ENCODE peak calls at places on chromosomes 1 and 21, in five cellular contexts. One of them, this sample, is unnamed.

GRCh38 chr1:116284819-116285390 is 88.1 kb upstream of the ATP1A1 start:
- DNase-seq in AG10803: no peak
- DNase-seq in CD8-positive, alpha-beta memory T cell: no peak
- DNase-seq in brain microvascular endothelial cell: no peak
- DNase-seq in astrocyte of the spinal cord: no peak
- DNase-seq in this sample: no peak

GRCh38 chr1:42824481-42825057 is 7.4 kb upstream of the SVBP start:
- DNase-seq in AG10803: no peak
- DNase-seq in CD8-positive, alpha-beta memory T cell: no peak
- DNase-seq in brain microvascular endothelial cell: no peak
- DNase-seq in astrocyte of the spinal cord: no peak
- DNase-seq in this sample: no peak

GRCh38 chr21:35309316-35309715 is 260.2 kb upstream of the RUNX1 start:
- DNase-seq in AG10803: no peak
- DNase-seq in CD8-positive, alpha-beta memory T cell: no peak
- DNase-seq in brain microvascular endothelial cell: no peak
- DNase-seq in astrocyte of the spinal cord: peak; percentile 72
- DNase-seq in this sample: no peak

GRCh38 chr1:29579821-29580425 is 343.6 kb downstream of the PTPRU start:
- DNase-seq in AG10803: peak; percentile 81
- DNase-seq in CD8-positive, alpha-beta memory T cell: no peak
- DNase-seq in brain microvascular endothelial cell: peak; percentile 12
- DNase-seq in astrocyte of the spinal cord: peak; percentile 82
- DNase-seq in this sample: peak; percentile 65

GRCh38 chr1:100036718-100037664 is 67.2 kb downstream of the SLC35A3 start:
- DNase-seq in AG10803: peak; percentile 24
- DNase-seq in CD8-positive, alpha-beta memory T cell: no peak
- DNase-seq in brain microvascular endothelial cell: peak; percentile 56
- DNase-seq in astrocyte of the spinal cord: peak; percentile 52
- DNase-seq in this sample: peak; percentile 72

GRCh38 chr21:42059721-42060120 is 11.4 kb upstream of the UMODL1 start:
- DNase-seq in AG10803: no peak
- DNase-seq in CD8-positive, alpha-beta memory T cell: no peak
- DNase-seq in brain microvascular endothelial cell: no peak
- DNase-seq in astrocyte of the spinal cord: no peak
- DNase-seq in this sample: no peak

GRCh38 chr1:8844421-8845063 is 27.1 kb upstream of the RERE start:
- DNase-seq in AG10803: no peak
- DNase-seq in CD8-positive, alpha-beta memory T cell: no peak
- DNase-seq in brain microvascular endothelial cell: no peak
- DNase-seq in astrocyte of the spinal cord: no peak
- DNase-seq in this sample: no peak

GRCh38 chr1:65955071-65955470 is 162.4 kb downstream of the PDE4B start:
- DNase-seq in AG10803: no peak
- DNase-seq in CD8-positive, alpha-beta memory T cell: no peak
- DNase-seq in brain microvascular endothelial cell: no peak
- DNase-seq in astrocyte of the spinal cord: no peak
- DNase-seq in this sample: no peak

GRCh38 chr1:164519426-164519825 is 39.6 kb upstream of the PBX1 start:
- DNase-seq in AG10803: no peak
- DNase-seq in CD8-positive, alpha-beta memory T cell: no peak
- DNase-seq in brain microvascular endothelial cell: no peak
- DNase-seq in astrocyte of the spinal cord: no peak
- DNase-seq in this sample: no peak

GRCh38 chr1:220889848-220890287 is 10.6 kb downstream of the HLX start:
- DNase-seq in AG10803: no peak
- DNase-seq in CD8-positive, alpha-beta memory T cell: no peak
- DNase-seq in brain microvascular endothelial cell: no peak
- DNase-seq in astrocyte of the spinal cord: no peak
- DNase-seq in this sample: no peak

GRCh38 chr1:46246548-46247432 is 773 bp upstream of the RAD54L start:
- DNase-seq in AG10803: peak; percentile 36
- DNase-seq in CD8-positive, alpha-beta memory T cell: no peak
- DNase-seq in brain microvascular endothelial cell: peak; percentile 53
- DNase-seq in astrocyte of the spinal cord: no peak
- DNase-seq in this sample: peak; percentile 69

GRCh38 chr1:19872190-19872589 is 10.0 kb upstream of the OTUD3 start:
- DNase-seq in AG10803: peak; percentile 5
- DNase-seq in CD8-positive, alpha-beta memory T cell: no peak
- DNase-seq in brain microvascular endothelial cell: no peak
- DNase-seq in astrocyte of the spinal cord: no peak
- DNase-seq in this sample: no peak

GRCh38 chr1:153400244-153400643 is 9.4 kb upstream of the S100A8 start:
- DNase-seq in AG10803: no peak
- DNase-seq in CD8-positive, alpha-beta memory T cell: no peak
- DNase-seq in brain microvascular endothelial cell: no peak
- DNase-seq in astrocyte of the spinal cord: no peak
- DNase-seq in this sample: no peak

GRCh38 chr1:12614402-12615165 is 3.4 kb downstream of the DHRS3 start:
- DNase-seq in AG10803: no peak
- DNase-seq in CD8-positive, alpha-beta memory T cell: no peak
- DNase-seq in brain microvascular endothelial cell: no peak
- DNase-seq in astrocyte of the spinal cord: no peak
- DNase-seq in this sample: no peak

GRCh38 chr1:12617511-12617900 is 504 bp downstream of the DHRS3 start:
- DNase-seq in AG10803: no peak
- DNase-seq in CD8-positive, alpha-beta memory T cell: peak; percentile 64
- DNase-seq in brain microvascular endothelial cell: no peak
- DNase-seq in astrocyte of the spinal cord: no peak
- DNase-seq in this sample: no peak

GRCh38 chr1:12615166-12615915 is 2.7 kb downstream of the DHRS3 start:
- DNase-seq in AG10803: peak; percentile 45
- DNase-seq in CD8-positive, alpha-beta memory T cell: no peak
- DNase-seq in brain microvascular endothelial cell: no peak
- DNase-seq in astrocyte of the spinal cord: no peak
- DNase-seq in this sample: peak; percentile 42

GRCh38 chr1:12616709-12617373 is 1.2 kb downstream of the DHRS3 start:
- DNase-seq in AG10803: no peak
- DNase-seq in CD8-positive, alpha-beta memory T cell: peak; percentile 12
- DNase-seq in brain microvascular endothelial cell: no peak
- DNase-seq in astrocyte of the spinal cord: no peak
- DNase-seq in this sample: peak; percentile 59

GRCh38 chr1:12615916-12616708 is 1.9 kb downstream of the DHRS3 start:
- DNase-seq in AG10803: peak; percentile 65
- DNase-seq in CD8-positive, alpha-beta memory T cell: no peak
- DNase-seq in brain microvascular endothelial cell: no peak
- DNase-seq in astrocyte of the spinal cord: no peak
- DNase-seq in this sample: peak; percentile 75
- H3K4me3 ChIP-seq in AG10803: peak overlapping the region; percentile 88
- H3K4me3 ChIP-seq in CD8-positive, alpha-beta memory T cell: peak overlapping the region; percentile 92
- H3K4me3 ChIP-seq in brain microvascular endothelial cell: peak overlapping the region; percentile 93
- H3K4me3 ChIP-seq in astrocyte of the spinal cord: peak overlapping the region; percentile 82
- H3K4me3 ChIP-seq in this sample: peak overlapping the region; percentile 84

GRCh38 chr21:16587141-16587570 is 857.4 kb downstream of the USP25 start:
- DNase-seq in AG10803: peak; percentile 59
- DNase-seq in CD8-positive, alpha-beta memory T cell: no peak
- DNase-seq in brain microvascular endothelial cell: peak; percentile 77
- DNase-seq in astrocyte of the spinal cord: peak; percentile 82
- DNase-seq in this sample: peak; percentile 84
- H3K4me3 ChIP-seq in AG10803: peak overlapping the region; percentile 25
- H3K4me3 ChIP-seq in CD8-positive, alpha-beta memory T cell: no peak overlapping the region
- H3K4me3 ChIP-seq in brain microvascular endothelial cell: no peak overlapping the region
- H3K4me3 ChIP-seq in astrocyte of the spinal cord: no peak overlapping the region
- H3K4me3 ChIP-seq in this sample: peak overlapping the region; percentile 25

DNA sequence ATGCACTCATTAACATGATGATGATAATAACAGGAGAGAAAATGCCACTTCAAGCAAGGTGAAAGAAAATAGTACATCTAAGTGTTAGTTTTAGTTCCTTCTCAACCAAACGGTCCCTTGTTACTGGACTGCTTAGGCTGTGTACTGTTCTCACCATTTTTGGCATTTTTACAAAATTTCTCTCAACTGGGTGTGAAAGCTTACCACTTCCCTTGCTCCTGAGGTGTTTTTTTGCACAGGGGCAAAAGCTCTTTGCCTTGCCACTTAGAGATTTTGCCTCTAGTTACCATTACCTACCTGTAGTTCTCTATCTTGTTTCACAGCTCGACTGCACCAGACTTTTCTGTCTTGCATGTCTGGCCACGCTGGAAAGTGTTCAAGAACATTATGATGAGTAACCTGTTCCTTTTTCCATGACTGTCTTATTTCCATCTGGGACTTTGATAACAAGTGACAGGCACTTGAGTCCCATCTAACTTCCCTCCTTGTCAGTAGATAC is 10.7 kb downstream of the NEK7 start:
- DNase-seq in AG10803: no peak
- DNase-seq in CD8-positive, alpha-beta memory T cell: peak; percentile 81
- DNase-seq in brain microvascular endothelial cell: peak; percentile 49
- DNase-seq in astrocyte of the spinal cord: peak; percentile 62
- DNase-seq in this sample: no peak
- H3K4me3 ChIP-seq in AG10803: no peak overlapping the region
- H3K4me3 ChIP-seq in CD8-positive, alpha-beta memory T cell: peak overlapping the region; percentile 18
- H3K4me3 ChIP-seq in brain microvascular endothelial cell: no peak overlapping the region
- H3K4me3 ChIP-seq in astrocyte of the spinal cord: no peak overlapping the region
- H3K4me3 ChIP-seq in this sample: no peak overlapping the region

GRCh38 chr1:48616710-48617109 is 144.7 kb upstream of the SPATA6 start:
- DNase-seq in AG10803: no peak
- DNase-seq in CD8-positive, alpha-beta memory T cell: no peak
- DNase-seq in brain microvascular endothelial cell: no peak
- DNase-seq in astrocyte of the spinal cord: no peak
- DNase-seq in this sample: no peak

GRCh38 chr1:48617227-48617626 is 145.2 kb upstream of the SPATA6 start:
- DNase-seq in AG10803: peak; percentile 70
- DNase-seq in CD8-positive, alpha-beta memory T cell: no peak
- DNase-seq in brain microvascular endothelial cell: no peak
- DNase-seq in astrocyte of the spinal cord: peak; percentile 5
- DNase-seq in this sample: no peak

DNA sequence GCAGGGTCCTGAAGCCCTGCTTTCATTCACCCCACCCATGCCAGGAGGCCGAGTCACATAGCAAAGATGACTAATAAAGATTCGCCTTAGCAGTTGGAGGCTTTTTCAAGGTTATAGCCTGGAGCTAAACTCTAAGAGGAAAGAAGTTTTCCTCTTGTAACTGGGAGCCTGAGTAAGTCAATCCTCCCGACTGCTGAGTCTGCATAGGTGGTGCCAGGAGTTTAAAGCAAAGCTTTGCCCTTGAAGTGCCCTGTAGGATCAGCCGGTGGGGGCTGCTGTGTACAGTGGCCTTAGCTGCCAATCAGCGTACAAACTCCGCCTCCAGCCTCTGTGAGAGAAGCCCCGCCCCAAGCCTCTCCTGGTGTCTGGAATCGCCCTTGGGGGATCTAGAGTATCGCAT is 147.5 kb upstream of the SPATA6 start:
- DNase-seq in AG10803: peak; percentile 3
- DNase-seq in CD8-positive, alpha-beta memory T cell: no peak
- DNase-seq in brain microvascular endothelial cell: peak; percentile 1
- DNase-seq in astrocyte of the spinal cord: peak; percentile 5
- DNase-seq in this sample: peak; percentile 52
- H3K4me3 ChIP-seq in AG10803: no peak overlapping the region
- H3K4me3 ChIP-seq in CD8-positive, alpha-beta memory T cell: no peak overlapping the region
- H3K4me3 ChIP-seq in brain microvascular endothelial cell: peak overlapping the region; percentile 12
- H3K4me3 ChIP-seq in astrocyte of the spinal cord: no peak overlapping the region
- H3K4me3 ChIP-seq in this sample: peak overlapping the region; percentile 20

DNA sequence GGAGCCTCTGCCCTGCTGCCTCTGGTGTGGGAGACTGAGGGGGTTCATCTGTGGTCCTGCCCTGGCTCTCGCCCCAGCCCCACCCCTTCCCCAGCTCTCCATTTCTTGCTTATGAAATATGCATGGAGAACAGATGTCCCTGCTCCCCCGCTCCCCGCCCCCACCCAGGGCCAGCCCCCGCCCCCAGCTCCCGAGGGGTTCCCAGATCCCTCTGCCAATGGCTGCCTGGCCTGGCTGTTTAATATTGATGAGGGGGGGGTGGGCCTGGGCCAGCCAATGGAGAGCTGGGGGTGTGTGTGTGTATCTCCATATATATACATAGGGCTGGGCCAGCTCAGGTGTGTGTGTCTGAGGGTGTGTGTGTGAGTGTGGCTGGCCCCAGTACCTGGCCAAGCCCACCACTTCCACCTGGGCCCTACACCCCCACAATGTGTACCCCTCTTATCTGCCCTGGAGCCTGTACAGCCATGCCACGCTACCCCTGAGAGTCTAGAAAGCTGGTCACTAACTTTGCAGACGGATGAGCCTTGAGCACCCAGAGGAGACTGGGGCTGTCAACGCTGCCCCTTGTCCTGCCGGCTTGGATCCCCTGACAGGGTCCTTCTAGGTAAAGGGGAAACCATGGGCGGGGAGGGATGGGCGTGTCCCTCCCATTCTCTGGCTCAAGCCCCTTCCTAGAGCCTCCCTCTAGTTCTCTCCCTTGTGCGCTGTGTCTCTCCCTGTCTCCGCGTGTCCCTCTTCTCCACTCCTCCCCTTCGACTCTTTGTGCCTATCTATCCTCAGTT is at the start of gene NHLH1:
- DNase-seq in AG10803: no peak
- DNase-seq in CD8-positive, alpha-beta memory T cell: no peak
- DNase-seq in brain microvascular endothelial cell: no peak
- DNase-seq in astrocyte of the spinal cord: no peak
- DNase-seq in this sample: no peak
- H3K4me3 ChIP-seq in AG10803: no peak within 1 kb of the TSS
- H3K4me3 ChIP-seq in CD8-positive, alpha-beta memory T cell: no peak within 1 kb of the TSS
- H3K4me3 ChIP-seq in brain microvascular endothelial cell: no peak within 1 kb of the TSS
- H3K4me3 ChIP-seq in astrocyte of the spinal cord: no peak within 1 kb of the TSS
- H3K4me3 ChIP-seq in this sample: no peak within 1 kb of the TSS

DNA sequence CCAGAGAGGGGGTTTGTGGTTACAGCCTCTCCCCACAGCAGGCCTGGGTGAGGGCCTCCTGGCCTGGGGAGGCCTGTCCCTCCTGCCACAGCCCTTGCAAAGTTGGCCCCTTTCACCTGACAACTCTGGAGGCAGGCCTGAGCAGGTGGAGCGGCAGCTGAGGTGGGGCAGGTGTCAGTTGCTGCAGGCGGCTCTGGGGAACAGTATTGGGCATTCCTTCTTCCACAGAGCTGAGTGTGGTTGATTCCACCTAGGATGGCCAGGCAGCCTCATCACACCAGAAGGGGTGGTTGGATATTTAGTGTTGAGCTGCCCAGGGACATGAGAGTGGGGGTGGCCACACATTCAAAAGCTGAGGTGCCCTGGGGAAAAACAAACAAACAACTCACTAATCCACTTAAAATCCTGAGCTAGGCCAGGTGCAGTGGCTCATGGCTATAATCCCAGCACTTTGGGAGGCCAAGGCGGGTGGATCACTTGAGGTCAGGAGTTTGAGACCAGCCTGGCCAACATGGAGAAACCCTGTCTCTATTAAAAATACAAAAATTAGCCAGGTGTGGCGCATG is 31.1 kb downstream of the PIGP start:
- DNase-seq in AG10803: no peak
- DNase-seq in CD8-positive, alpha-beta memory T cell: no peak
- DNase-seq in brain microvascular endothelial cell: no peak
- DNase-seq in astrocyte of the spinal cord: no peak
- DNase-seq in this sample: no peak
- H3K4me3 ChIP-seq in AG10803: no peak overlapping the region
- H3K4me3 ChIP-seq in CD8-positive, alpha-beta memory T cell: no peak overlapping the region
- H3K4me3 ChIP-seq in brain microvascular endothelial cell: no peak overlapping the region
- H3K4me3 ChIP-seq in astrocyte of the spinal cord: no peak overlapping the region
- H3K4me3 ChIP-seq in this sample: no peak overlapping the region

GRCh38 chr1:156509424-156510035 is 9.0 kb upstream of the MEF2D start:
- DNase-seq in AG10803: no peak
- DNase-seq in CD8-positive, alpha-beta memory T cell: no peak
- DNase-seq in brain microvascular endothelial cell: no peak
- DNase-seq in astrocyte of the spinal cord: no peak
- DNase-seq in this sample: no peak
- H3K4me3 ChIP-seq in AG10803: no peak overlapping the region
- H3K4me3 ChIP-seq in CD8-positive, alpha-beta memory T cell: no peak overlapping the region
- H3K4me3 ChIP-seq in brain microvascular endothelial cell: no peak overlapping the region
- H3K4me3 ChIP-seq in astrocyte of the spinal cord: no peak overlapping the region
- H3K4me3 ChIP-seq in this sample: no peak overlapping the region

GRCh38 chr21:29196664-29197052 is 66.2 kb downstream of the MAP3K7CL start:
- DNase-seq in AG10803: no peak
- DNase-seq in CD8-positive, alpha-beta memory T cell: no peak
- DNase-seq in brain microvascular endothelial cell: no peak
- DNase-seq in astrocyte of the spinal cord: no peak
- DNase-seq in this sample: no peak
- H3K4me3 ChIP-seq in AG10803: no peak overlapping the region
- H3K4me3 ChIP-seq in CD8-positive, alpha-beta memory T cell: peak overlapping the region; percentile 16
- H3K4me3 ChIP-seq in brain microvascular endothelial cell: no peak overlapping the region
- H3K4me3 ChIP-seq in astrocyte of the spinal cord: no peak overlapping the region
- H3K4me3 ChIP-seq in this sample: peak overlapping the region; percentile 32